ENCODE peak calls at places on chromosomes 7 and 10, in seven cellular contexts. W is Peyer's patch, S is upper lobe of left lung, J is tibial artery, K is left ventricle myocardium inferior, Z is neuronal stem cell, Q is esophagus muscularis mucosa. Y is an unnamed sample.

GRCh38 chr7:126856691-126857291 is 395.9 kb downstream of the GRM8 start:
- DNase-seq in W (no peak), S (no peak), J (no peak), K (no peak), Z (peak; percentile 24), Q (no peak), Y (peak; percentile 4)

GRCh38 chr10:3931901-3932300 is 146.9 kb upstream of the KLF6 start:
- DNase-seq in W (no peak), S (no peak), J (no peak), K (no peak), Z (no peak), Q (peak; percentile 60), Y (no peak)

GRCh38 chr10:24114561-24114960 is 94.4 kb upstream of the KIAA1217 start:
- DNase-seq in W (no peak), S (no peak), J (no peak), K (no peak), Z (no peak), Q (peak; percentile 26), Y (no peak)

GRCh38 chr7:49295136-49295535 is 370.8 kb downstream of the CDC14C start:
- DNase-seq in W (no peak), S (no peak), J (no peak), K (no peak), Z (no peak), Q (no peak), Y (no peak)

GRCh38 chr7:137934941-137935848 is 66.7 kb downstream of the CREB3L2 start:
- DNase-seq in W (no peak), S (no peak), J (no peak), K (no peak), Z (no peak), Q (no peak), Y (no peak)

GRCh38 chr10:125495386-125495785 is 187.6 kb downstream of the TEX36 start:
- DNase-seq in W (no peak), S (no peak), J (no peak), K (no peak), Z (no peak), Q (no peak), Y (no peak)

GRCh38 chr10:68406111-68406814 is 814 bp downstream of the RUFY2 start:
- DNase-seq in W (peak; percentile 65), S (peak; percentile 55), J (peak; percentile 22), K (peak; percentile 48), Z (peak; percentile 47), Q (no peak), Y (peak; percentile 53)

GRCh38 chr7:82288769-82289535 is 154.6 kb downstream of the CACNA2D1 start:
- DNase-seq in W (no peak), S (no peak), J (no peak), K (no peak), Z (no peak), Q (no peak), Y (no peak)

GRCh38 chr7:69283421-69283820 is 314.9 kb upstream of the AUTS2 start:
- DNase-seq in W (no peak), S (no peak), J (peak; percentile 20), K (no peak), Z (no peak), Q (no peak), Y (no peak)

GRCh38 chr10:71134732-71135211 is 77.6 kb upstream of the UNC5B start:
- DNase-seq in W (no peak), S (no peak), J (no peak), K (no peak), Z (no peak), Q (peak; percentile 60), Y (no peak)

GRCh38 chr10:133260895-133261725 is 15.6 kb downstream of the ADAM8 start:
- DNase-seq in W (peak; percentile 79), S (peak; percentile 69), J (peak; percentile 48), K (peak; percentile 62), Z (no peak), Q (no peak), Y (peak; percentile 67)

GRCh38 chr7:150325110-150325611 is 1.8 kb upstream of the ACTR3C start:
- DNase-seq in W (no peak), S (peak; percentile 75), J (no peak), K (no peak), Z (no peak), Q (no peak), Y (no peak)
- H3K27ac ChIP-seq in W (peak overlapping the region; percentile 89), S (peak overlapping the region; percentile 92), J (no peak overlapping the region), K (no peak overlapping the region), Z (no peak overlapping the region), Q (peak overlapping the region; percentile 27), Y (no peak overlapping the region)

GRCh38 chr10:80164596-80164995 is 32.1 kb downstream of the PLAC9 start:
- DNase-seq in W (no peak), S (no peak), J (no peak), K (no peak), Z (no peak), Q (no peak), Y (no peak)
- H3K36me3 ChIP-seq in W (peaks cover 90% of the 10 kb centered on the region), S (peaks cover 20% of the 10 kb centered on the region), J (peaks cover 75% of the 10 kb centered on the region), K (peaks cover 83% of the 10 kb centered on the region), Z (no peaks in the 10 kb centered on the region), Q (peaks cover 88% of the 10 kb centered on the region), Y (peaks cover 92% of the 10 kb centered on the region)

DNA sequence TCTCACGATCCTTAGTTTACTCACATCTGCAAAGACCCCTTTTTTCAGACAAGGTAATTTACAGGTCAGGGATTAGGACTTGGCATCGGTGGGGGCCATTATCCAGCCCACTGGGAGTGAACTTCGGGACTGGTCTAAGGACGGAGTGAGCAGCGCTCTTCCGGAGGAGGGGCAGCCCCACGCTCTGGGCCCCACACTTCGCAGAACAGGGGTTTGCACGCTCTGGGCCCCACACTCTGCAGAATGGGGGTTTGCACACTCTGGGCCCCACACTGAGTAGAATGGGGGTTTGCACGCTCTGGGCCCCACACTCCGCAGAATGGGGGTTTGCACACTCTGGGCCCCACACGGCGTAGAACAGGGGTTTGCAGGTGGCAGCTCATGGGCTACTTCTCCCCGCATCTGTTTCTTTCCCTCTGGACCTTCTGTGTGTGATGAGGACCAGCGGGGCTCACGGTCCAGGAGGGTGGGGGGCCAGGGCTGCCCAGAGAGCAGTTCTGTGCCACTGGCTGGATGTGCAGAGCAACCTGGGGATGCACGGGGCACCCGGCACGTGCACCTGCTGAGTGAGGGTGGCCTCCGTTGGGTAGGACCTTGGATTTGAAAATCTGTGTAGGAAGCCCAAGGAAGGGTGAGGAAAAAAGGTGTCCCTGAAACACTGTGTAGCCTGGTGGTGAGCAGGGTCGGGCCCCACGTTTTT is 134.8 kb downstream of the WDR37 start:
- DNase-seq in W (peak; percentile 36), S (no peak), J (no peak), K (no peak), Z (no peak), Q (no peak), Y (no peak)
- H3K4me1 ChIP-seq in W (no peaks in the 10 kb centered on the region), S (no peaks in the 10 kb centered on the region), J (no peaks in the 10 kb centered on the region), K (no peaks in the 10 kb centered on the region), Z (peaks cover 2% of the 10 kb centered on the region), Q (no peaks in the 10 kb centered on the region), Y (peaks cover 6% of the 10 kb centered on the region)

DNA sequence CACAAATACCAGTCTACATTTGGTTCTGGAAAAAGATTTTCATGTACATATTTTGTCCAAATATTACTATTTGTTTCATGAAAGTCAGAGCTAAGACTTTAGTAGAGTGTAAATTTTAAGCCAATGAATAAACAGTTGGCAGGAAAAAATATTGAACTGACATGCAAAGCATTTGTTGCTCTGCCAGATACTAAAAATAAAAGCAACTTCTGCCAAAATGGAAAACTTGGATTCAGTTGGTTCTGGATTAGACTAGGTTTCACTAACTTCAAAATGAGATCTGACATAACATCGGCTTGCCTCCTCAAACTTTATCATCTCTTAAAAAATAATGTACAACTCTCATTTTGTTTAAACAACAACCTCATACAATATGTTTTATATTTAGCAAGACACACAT is 34.9 kb downstream of the FAM204A start:
- DNase-seq in W (no peak), S (no peak), J (no peak), K (no peak), Z (no peak), Q (no peak), Y (no peak)
- H3K27ac ChIP-seq in W (no peak overlapping the region), S (no peak overlapping the region), J (peak overlapping the region; percentile 73), K (peak overlapping the region; percentile 7), Z (no peak overlapping the region), Q (no peak overlapping the region), Y (no peak overlapping the region)

GRCh38 chr10:51124852-51125251 is 50.6 kb downstream of the PRKG1 start:
- DNase-seq in W (no peak), S (no peak), J (no peak), K (no peak), Z (no peak), Q (no peak), Y (no peak)
- H3K36me3 ChIP-seq in W (no peaks in the 10 kb centered on the region), S (no peaks in the 10 kb centered on the region), J (no peaks in the 10 kb centered on the region), K (no peaks in the 10 kb centered on the region), Z (no peaks in the 10 kb centered on the region), Q (no peaks in the 10 kb centered on the region), Y (no peaks in the 10 kb centered on the region)

GRCh38 chr10:119957451-119957850 is 64.9 kb downstream of the SEC23IP start:
- DNase-seq in W (no peak), S (no peak), J (no peak), K (no peak), Z (no peak), Q (no peak), Y (no peak)

GRCh38 chr10:119967066-119967465 is 74.5 kb downstream of the SEC23IP start:
- DNase-seq in W (no peak), S (no peak), J (no peak), K (no peak), Z (no peak), Q (no peak), Y (no peak)

GRCh38 chr10:119962837-119963236 is 70.3 kb downstream of the SEC23IP start:
- DNase-seq in W (no peak), S (no peak), J (no peak), K (no peak), Z (no peak), Q (no peak), Y (no peak)
- H3K4me1 ChIP-seq in W (no peaks in the 10 kb centered on the region), S (no peaks in the 10 kb centered on the region), J (no peaks in the 10 kb centered on the region), K (no peaks in the 10 kb centered on the region), Z (no peaks in the 10 kb centered on the region), Q (no peaks in the 10 kb centered on the region), Y (no peaks in the 10 kb centered on the region)

DNA sequence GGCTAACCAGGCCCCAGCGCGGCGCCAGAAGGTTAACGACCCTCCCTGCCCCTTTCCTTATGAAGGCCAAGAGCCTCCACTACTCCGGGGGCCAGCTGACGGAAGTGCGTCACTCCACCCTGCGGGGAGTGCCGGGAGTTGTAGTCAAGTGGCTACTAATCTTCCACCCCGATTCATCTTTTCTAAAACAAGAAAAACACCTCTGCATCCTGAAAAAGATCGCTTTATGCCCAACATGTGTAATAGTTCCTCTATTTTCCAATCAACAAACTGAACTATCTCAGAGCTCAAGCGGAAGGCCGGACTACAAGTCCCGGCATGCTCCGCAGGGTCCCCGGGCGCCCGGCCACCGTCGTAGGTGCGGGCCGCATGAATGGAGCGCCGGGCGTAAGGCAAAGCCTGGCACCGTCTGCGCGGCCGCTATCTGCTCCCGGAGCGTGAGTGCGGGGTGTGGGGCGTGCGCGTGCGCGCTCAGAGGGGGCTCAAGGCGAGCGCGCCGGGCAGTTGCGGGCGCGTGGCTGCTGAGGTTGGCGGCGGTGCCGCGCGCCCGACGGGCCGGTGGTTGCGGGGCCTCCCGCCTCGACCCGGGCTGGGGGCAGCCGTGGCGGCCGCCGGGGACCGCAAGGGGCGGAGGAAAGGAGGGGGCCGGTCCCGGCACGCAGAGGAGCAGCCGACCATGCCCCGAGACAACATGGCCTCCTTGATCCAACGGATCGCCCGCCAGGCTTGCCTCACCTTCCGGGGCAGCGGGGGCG is at the start of gene ADO:
- DNase-seq in W (peak; percentile 88), S (peak; percentile 88), J (peak; percentile 74), K (peak; percentile 85), Z (peak; percentile 85), Q (peak; percentile 94), Y (peak; percentile 71)
- H3K27ac ChIP-seq in W (peak within 1 kb of the TSS; percentile 84), S (peak within 1 kb of the TSS; percentile 94), J (peak within 1 kb of the TSS; percentile 94), K (peak within 1 kb of the TSS; percentile 97), Z (peak within 1 kb of the TSS; percentile 90), Q (peak within 1 kb of the TSS; percentile 94), Y (peak within 1 kb of the TSS; percentile 88)

Y was measured in CD4-positive, CD25-positive, alpha-beta regulatory T cell.